ENCODE peak calls at places on chromosome 9, in six cellular contexts. C, O, P, V, M and N are unnamed samples.

GRCh38 chr9:115597330-115597729 is 479.4 kb upstream of the TNC start:
- DNase-seq in C (no peak), O (no peak), P (no peak), V (no peak), M (no peak), N (no peak)

GRCh38 chr9:105957830-105958229 is 263.5 kb downstream of the TMEM38B start:
- DNase-seq in C (no peak), O (peak), P (no peak), V (no peak), M (no peak), N (no peak)

GRCh38 chr9:126125577-126125976 is 201.1 kb upstream of the MVB12B start:
- DNase-seq in C (peak), O (no peak), P (no peak), V (no peak), M (no peak), N (no peak)

GRCh38 chr9:80792721-80793120 is 896.6 kb downstream of the TLE1 start:
- DNase-seq in C (no peak), O (no peak), P (no peak), V (no peak), M (no peak), N (no peak)

GRCh38 chr9:92484563-92484962 is 2.3 kb upstream of the ASPN start:
- DNase-seq in C (no peak), O (no peak), P (no peak), V (no peak), M (no peak), N (no peak)

GRCh38 chr9:115121140-115121710 is 3.3 kb upstream of the TNC start:
- DNase-seq in C (no peak), O (no peak), P (no peak), V (no peak), M (no peak), N (no peak)

GRCh38 chr9:95237336-95237735 is 80.2 kb downstream of the FANCC start:
- DNase-seq in C (no peak), O (no peak), P (no peak), V (no peak), M (no peak), N (no peak)

GRCh38 chr9:110446171-110446570 is 108.5 kb upstream of the TXNDC8 start:
- DNase-seq in C (no peak), O (no peak), P (no peak), V (no peak), M (no peak), N (no peak)

GRCh38 chr9:71681104-71681707 is 87.1 kb downstream of the CEMIP2 start:
- DNase-seq in C (no peak), O (no peak), P (no peak), V (no peak), M (no peak), N (no peak)

GRCh38 chr9:81562221-81563019 is 126.9 kb downstream of the TLE1 start:
- DNase-seq in C (no peak), O (no peak), P (no peak), V (no peak), M (peak), N (no peak)

GRCh38 chr9:96874947-96875459 is 20.7 kb upstream of the ZNF782 start:
- DNase-seq in C (no peak), O (no peak), P (peak), V (peak), M (peak), N (no peak)

GRCh38 chr9:112000743-112001142 is 104.1 kb downstream of the UGCG start:
- DNase-seq in C (no peak), O (peak), P (no peak), V (no peak), M (no peak), N (no peak)

GRCh38 chr9:18141681-18142080 is 332.3 kb upstream of the ADAMTSL1 start:
- DNase-seq in C (no peak), O (no peak), P (no peak), V (no peak), M (no peak), N (no peak)

GRCh38 chr9:116191757-116192415 is 38.3 kb downstream of the PAPPA start:
- DNase-seq in C (no peak), O (peak), P (no peak), V (no peak), M (no peak), N (no peak)

GRCh38 chr9:135070964-135071735 is 16.3 kb upstream of the OLFM1 start:
- DNase-seq in C (peak), O (no peak), P (no peak), V (peak), M (no peak), N (no peak)

GRCh38 chr9:88997646-88998045 is 6.4 kb downstream of the S1PR3 start:
- DNase-seq in C (no peak), O (no peak), P (no peak), V (no peak), M (no peak), N (no peak)

GRCh38 chr9:93891549-93892310 is 63.4 kb downstream of the BARX1 start:
- DNase-seq in C (peak), O (no peak), P (peak), V (peak), M (no peak), N (no peak)

GRCh38 chr9:113326230-113326629 is 13.8 kb downstream of the WDR31 start:
- DNase-seq in C (no peak), O (no peak), P (no peak), V (no peak), M (no peak), N (no peak)

GRCh38 chr9:107839371-107839770 is 349.8 kb upstream of the KLF4 start:
- DNase-seq in C (no peak), O (no peak), P (no peak), V (no peak), M (no peak), N (no peak)

GRCh38 chr9:92600742-92601261 is 65.0 kb upstream of the ECM2 start:
- DNase-seq in C (no peak), O (no peak), P (peak), V (no peak), M (no peak), N (no peak)

GRCh38 chr9:135848341-135849047 is 58.9 kb downstream of the CAMSAP1 start:
- DNase-seq in C (no peak), O (no peak), P (no peak), V (no peak), M (no peak), N (no peak)

GRCh38 chr9:94900222-94901018 is 173.9 kb downstream of the AOPEP start:
- DNase-seq in C (no peak), O (no peak), P (no peak), V (no peak), M (no peak), N (no peak)

GRCh38 chr9:37574241-37574721 is 1.9 kb downstream of the FBXO10 start:
- DNase-seq in C (no peak), O (peak), P (no peak), V (no peak), M (no peak), N (no peak)

GRCh38 chr9:124769451-124770358 is 1.4 kb downstream of the NR6A1 start:
- DNase-seq in C (peak), O (peak), P (peak), V (peak), M (peak), N (no peak)

GRCh38 chr9:98091735-98092632 is 27.0 kb downstream of the TRIM14 start:
- DNase-seq in C (no peak), O (peak), P (no peak), V (peak), M (no peak), N (no peak)

GRCh38 chr9:110923601-110924000 is 114.7 kb downstream of the LPAR1 start:
- DNase-seq in C (no peak), O (no peak), P (no peak), V (no peak), M (no peak), N (no peak)

GRCh38 chr9:73265876-73266275 is 114.2 kb downstream of the ANXA1 start:
- DNase-seq in C (no peak), O (no peak), P (no peak), V (no peak), M (no peak), N (no peak)

GRCh38 chr9:133709716-133710571 is 28.2 kb downstream of the SARDH start:
- DNase-seq in C (peak), O (no peak), P (no peak), V (no peak), M (no peak), N (no peak)

GRCh38 chr9:90964101-90965020 is 162.7 kb downstream of the SYK start:
- DNase-seq in C (peak), O (peak), P (no peak), V (peak), M (peak), N (no peak)

GRCh38 chr9:123251741-123252140 is 16.6 kb downstream of the STRBP start:
- DNase-seq in C (no peak), O (no peak), P (no peak), V (peak), M (no peak), N (no peak)

GRCh38 chr9:12739014-12739413 is 35.8 kb upstream of the LURAP1L start:
- DNase-seq in C (no peak), O (peak), P (no peak), V (no peak), M (no peak), N (no peak)

GRCh38 chr9:136806067-136806466 is 1.7 kb upstream of the RABL6 start:
- DNase-seq in C (no peak), O (no peak), P (no peak), V (no peak), M (no peak), N (no peak)

GRCh38 chr9:124618476-124618875 is 111.3 kb upstream of the NR5A1 start:
- DNase-seq in C (no peak), O (no peak), P (no peak), V (no peak), M (no peak), N (no peak)

GRCh38 chr9:114280636-114281315 is 42.1 kb upstream of the ORM1 start:
- DNase-seq in C (peak), O (no peak), P (no peak), V (no peak), M (no peak), N (no peak)

GRCh38 chr9:6417186-6417585 is 4.2 kb downstream of the UHRF2 start:
- DNase-seq in C (no peak), O (no peak), P (no peak), V (no peak), M (no peak), N (no peak)

GRCh38 chr9:37747271-37747753 is 6.3 kb upstream of the TRMT10B start:
- DNase-seq in C (no peak), O (peak), P (peak), V (peak), M (peak), N (peak)

GRCh38 chr9:94079236-94079635 is 5.0 kb upstream of the PTPDC1 start:
- DNase-seq in C (no peak), O (no peak), P (no peak), V (no peak), M (no peak), N (no peak)

GRCh38 chr9:86730165-86730928 is 217.0 kb downstream of the GAS1 start:
- DNase-seq in C (no peak), O (no peak), P (no peak), V (no peak), M (no peak), N (no peak)
- TF ChIP-seq POLR2AphosphoS5 in C (no peak), O (no peak), P (no peak), V (no peak), M (no peak), N (no peak)

GRCh38 chr9:16705121-16705604 is 165.3 kb downstream of the BNC2 start:
- DNase-seq in C (no peak), O (peak), P (peak), V (peak), M (no peak), N (no peak)
- TF ChIP-seq POLR2AphosphoS5 in C (peak), O (no peak), P (peak), V (peak), M (no peak), N (no peak)

DNA sequence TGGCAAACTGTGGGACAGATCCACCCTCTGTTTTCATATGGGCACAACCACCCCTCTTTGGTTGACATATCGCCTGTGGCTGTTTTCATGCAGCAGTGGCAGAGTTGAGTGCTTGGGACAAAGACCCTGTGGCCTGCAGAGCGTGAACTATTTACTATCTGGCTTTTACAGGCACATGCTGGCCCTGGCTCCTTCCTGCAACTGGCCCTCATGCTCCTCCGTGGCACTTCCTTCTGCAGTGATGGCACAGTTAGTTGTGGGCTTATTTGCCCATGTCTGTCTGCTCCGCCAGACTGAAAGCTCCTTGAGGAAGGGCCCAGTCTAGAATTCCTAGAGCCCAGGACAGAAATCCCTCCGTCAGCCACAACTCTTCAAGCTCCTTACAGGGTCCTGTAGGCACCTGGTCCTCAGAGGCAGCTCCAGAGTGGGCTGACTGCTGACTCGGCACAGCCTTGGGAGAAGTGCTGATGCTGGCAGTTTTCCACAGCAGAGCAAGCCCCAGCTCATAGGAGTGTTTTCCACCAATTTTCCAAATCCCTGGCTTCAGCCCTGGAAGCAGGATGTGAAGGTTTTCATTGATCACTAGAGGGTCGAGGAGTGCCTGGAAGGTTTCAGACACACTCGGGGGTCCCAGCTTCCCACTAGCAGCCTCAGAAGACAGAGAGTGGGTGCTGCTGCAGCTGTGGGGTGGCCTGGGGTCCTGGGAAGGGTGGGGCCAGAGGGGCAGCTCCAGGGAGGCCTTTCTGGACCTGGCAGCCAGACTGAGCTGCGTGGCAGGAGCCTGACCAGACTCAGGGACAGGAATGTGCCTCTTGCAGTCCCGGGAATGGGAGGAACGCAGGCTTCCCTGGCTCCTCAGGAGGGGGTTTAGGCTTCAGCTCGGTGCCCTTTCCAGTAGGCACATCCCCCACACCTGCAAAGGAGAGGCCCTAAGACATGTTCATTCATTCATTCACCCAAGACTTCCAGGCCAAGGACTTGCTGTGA is 56.5 kb upstream of the ANGPTL2 start:
- DNase-seq in C (peak), O (peak), P (peak), V (peak), M (no peak), N (no peak)
- TF ChIP-seq POLR2AphosphoS5 in C (peak), O (no peak), P (peak), V (no peak), M (no peak), N (no peak)

DNA sequence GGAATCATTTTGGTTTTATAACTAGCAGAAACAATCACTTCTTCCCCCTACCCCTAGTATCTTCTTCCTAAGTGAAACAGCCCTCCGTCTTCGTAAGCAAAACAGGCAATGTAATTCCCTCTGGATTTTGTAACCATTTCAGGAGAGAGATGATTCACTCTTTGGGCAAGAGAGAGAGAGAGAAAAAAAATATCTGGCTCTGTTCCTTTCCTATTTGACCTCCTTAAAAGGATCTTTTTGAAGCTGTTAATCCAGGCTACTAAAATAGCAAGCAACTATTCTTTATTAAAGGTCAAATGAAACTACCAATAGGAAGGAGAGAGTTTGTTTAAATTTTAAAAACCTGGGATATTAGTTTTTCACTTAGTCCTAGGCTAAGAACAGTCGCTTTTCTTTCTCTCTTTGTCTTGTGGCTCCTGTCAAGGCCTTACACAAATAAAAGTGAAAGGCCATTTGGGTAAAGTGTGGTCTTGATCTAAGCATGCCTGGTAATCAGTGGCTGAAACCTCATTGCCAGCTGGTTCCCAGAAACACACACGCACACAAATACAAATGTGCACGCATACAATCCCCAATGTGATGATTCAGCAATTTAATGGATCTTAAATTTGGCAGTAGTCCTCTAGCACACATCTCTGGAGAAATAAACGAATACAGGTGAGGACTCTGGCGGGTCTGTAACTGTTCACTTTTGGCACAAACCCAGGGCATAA is 70.2 kb downstream of the PRUNE2 start:
- DNase-seq in C (no peak), O (no peak), P (no peak), V (no peak), M (no peak), N (no peak)
- TF ChIP-seq POLR2AphosphoS5 in C (no peak), O (no peak), P (peak), V (peak), M (no peak), N (no peak)

GRCh38 chr9:121725008-121725795 is 73.8 kb downstream of the DAB2IP start:
- DNase-seq in C (no peak), O (no peak), P (peak), V (peak), M (no peak), N (no peak)
- TF ChIP-seq POLR2AphosphoS5 in C (peak), O (no peak), P (peak), V (peak), M (no peak), N (no peak)

GRCh38 chr9:14298607-14299022 is 15.3 kb downstream of the NFIB start:
- DNase-seq in C (no peak), O (no peak), P (no peak), V (no peak), M (no peak), N (no peak)

GRCh38 chr9:14301582-14301981 is 12.4 kb downstream of the NFIB start:
- DNase-seq in C (no peak), O (no peak), P (no peak), V (no peak), M (no peak), N (no peak)

GRCh38 chr9:14302405-14302804 is 11.5 kb downstream of the NFIB start:
- DNase-seq in C (no peak), O (no peak), P (no peak), V (no peak), M (no peak), N (no peak)

GRCh38 chr9:14301006-14301405 is 12.9 kb downstream of the NFIB start:
- DNase-seq in C (no peak), O (no peak), P (no peak), V (no peak), M (no peak), N (no peak)

GRCh38 chr9:14300588-14300987 is 13.4 kb downstream of the NFIB start:
- DNase-seq in C (no peak), O (no peak), P (no peak), V (no peak), M (no peak), N (no peak)
- TF ChIP-seq POLR2AphosphoS5 in C (no peak), O (no peak), P (no peak), V (no peak), M (no peak), N (no peak)

GRCh38 chr9:131578778-131579504 is 33.6 kb downstream of the PRRT1B start:
- DNase-seq in C (peak), O (no peak), P (no peak), V (peak), M (no peak), N (peak)
- TF ChIP-seq POLR2AphosphoS5 in C (peak), O (no peak), P (no peak), V (no peak), M (no peak), N (peak)